ENCODE peak calls at places on chromosomes 3 and 15, in five cellular contexts. One of them, this sample, is unnamed.

GRCh38 chr3:84538597-84538996 is 420.2 kb upstream of the CADM2 start:
- DNase-seq in ovary: no peak
- DNase-seq in GM23338: no peak
- DNase-seq in Peyer's patch: no peak
- DNase-seq in fibroblast of mammary gland: no peak
- DNase-seq in this sample: no peak

GRCh38 chr15:69451951-69452701 is 492 bp upstream of the RPLP1 start:
- DNase-seq in ovary: no peak
- DNase-seq in GM23338: peak
- DNase-seq in Peyer's patch: no peak
- DNase-seq in fibroblast of mammary gland: peak
- DNase-seq in this sample: peak

GRCh38 chr3:126911162-126912026 is 71.5 kb upstream of the PLXNA1 start:
- DNase-seq in ovary: no peak
- DNase-seq in GM23338: no peak
- DNase-seq in Peyer's patch: no peak
- DNase-seq in fibroblast of mammary gland: peak
- DNase-seq in this sample: peak

GRCh38 chr3:77254967-77255831 is 215.3 kb downstream of the ROBO2 start:
- DNase-seq in ovary: peak
- DNase-seq in GM23338: peak
- DNase-seq in Peyer's patch: no peak
- DNase-seq in fibroblast of mammary gland: peak
- DNase-seq in this sample: peak

GRCh38 chr3:160618878-160619277 is 53.5 kb upstream of the KPNA4 start:
- DNase-seq in ovary: no peak
- DNase-seq in GM23338: no peak
- DNase-seq in Peyer's patch: no peak
- DNase-seq in fibroblast of mammary gland: no peak
- DNase-seq in this sample: no peak

GRCh38 chr3:194069421-194070219 is 66.3 kb upstream of the HES1 start:
- DNase-seq in ovary: no peak
- DNase-seq in GM23338: no peak
- DNase-seq in Peyer's patch: no peak
- DNase-seq in fibroblast of mammary gland: peak
- DNase-seq in this sample: peak

GRCh38 chr3:62876064-62876463 is 848 bp upstream of the CADPS start:
- DNase-seq in ovary: peak
- DNase-seq in GM23338: peak
- DNase-seq in Peyer's patch: peak
- DNase-seq in fibroblast of mammary gland: peak
- DNase-seq in this sample: peak

GRCh38 chr15:78260489-78260888 is 3.9 kb upstream of the DNAJA4 start:
- DNase-seq in ovary: no peak
- DNase-seq in GM23338: no peak
- DNase-seq in Peyer's patch: no peak
- DNase-seq in fibroblast of mammary gland: no peak
- DNase-seq in this sample: no peak

GRCh38 chr15:62737551-62737950 is 305.0 kb upstream of the TPM1 start:
- DNase-seq in ovary: no peak
- DNase-seq in GM23338: no peak
- DNase-seq in Peyer's patch: no peak
- DNase-seq in fibroblast of mammary gland: no peak
- DNase-seq in this sample: no peak

GRCh38 chr3:188241072-188241471 is 87.1 kb downstream of the LPP start:
- DNase-seq in ovary: no peak
- DNase-seq in GM23338: no peak
- DNase-seq in Peyer's patch: no peak
- DNase-seq in fibroblast of mammary gland: peak
- DNase-seq in this sample: peak

GRCh38 chr3:100020876-100021644 is 93.2 kb downstream of the FILIP1L start:
- DNase-seq in ovary: peak
- DNase-seq in GM23338: no peak
- DNase-seq in Peyer's patch: no peak
- DNase-seq in fibroblast of mammary gland: no peak
- DNase-seq in this sample: no peak

GRCh38 chr3:38556640-38557358 is 60.7 kb downstream of the EXOG start:
- DNase-seq in ovary: no peak
- DNase-seq in GM23338: no peak
- DNase-seq in Peyer's patch: no peak
- DNase-seq in fibroblast of mammary gland: no peak
- DNase-seq in this sample: no peak

GRCh38 chr3:151175952-151176351 is 27.1 kb downstream of the GPR171 start:
- DNase-seq in ovary: no peak
- DNase-seq in GM23338: no peak
- DNase-seq in Peyer's patch: no peak
- DNase-seq in fibroblast of mammary gland: no peak
- DNase-seq in this sample: no peak

GRCh38 chr3:176951144-176951543 is 246.1 kb downstream of the TBL1XR1 start:
- DNase-seq in ovary: no peak
- DNase-seq in GM23338: no peak
- DNase-seq in Peyer's patch: no peak
- DNase-seq in fibroblast of mammary gland: no peak
- DNase-seq in this sample: no peak

GRCh38 chr3:119310052-119310451 is 15.9 kb downstream of the ARHGAP31 start:
- DNase-seq in ovary: no peak
- DNase-seq in GM23338: peak
- DNase-seq in Peyer's patch: no peak
- DNase-seq in fibroblast of mammary gland: peak
- DNase-seq in this sample: peak

GRCh38 chr3:190131329-190131728 is 10.6 kb upstream of the P3H2 start:
- DNase-seq in ovary: no peak
- DNase-seq in GM23338: no peak
- DNase-seq in Peyer's patch: no peak
- DNase-seq in fibroblast of mammary gland: peak
- DNase-seq in this sample: peak

GRCh38 chr3:23272820-23273219 is 69.7 kb downstream of the UBE2E2 start:
- DNase-seq in ovary: no peak
- DNase-seq in GM23338: no peak
- DNase-seq in Peyer's patch: no peak
- DNase-seq in fibroblast of mammary gland: no peak
- DNase-seq in this sample: no peak

GRCh38 chr3:23271876-23272741 is 69.0 kb downstream of the UBE2E2 start:
- DNase-seq in ovary: no peak
- DNase-seq in GM23338: no peak
- DNase-seq in Peyer's patch: no peak
- DNase-seq in fibroblast of mammary gland: peak
- DNase-seq in this sample: peak

GRCh38 chr3:23275814-23276213 is 72.7 kb downstream of the UBE2E2 start:
- DNase-seq in ovary: no peak
- DNase-seq in GM23338: no peak
- DNase-seq in Peyer's patch: no peak
- DNase-seq in fibroblast of mammary gland: no peak
- DNase-seq in this sample: no peak

GRCh38 chr3:23275061-23275460 is 71.9 kb downstream of the UBE2E2 start:
- DNase-seq in ovary: no peak
- DNase-seq in GM23338: no peak
- DNase-seq in Peyer's patch: no peak
- DNase-seq in fibroblast of mammary gland: no peak
- DNase-seq in this sample: no peak

DNA sequence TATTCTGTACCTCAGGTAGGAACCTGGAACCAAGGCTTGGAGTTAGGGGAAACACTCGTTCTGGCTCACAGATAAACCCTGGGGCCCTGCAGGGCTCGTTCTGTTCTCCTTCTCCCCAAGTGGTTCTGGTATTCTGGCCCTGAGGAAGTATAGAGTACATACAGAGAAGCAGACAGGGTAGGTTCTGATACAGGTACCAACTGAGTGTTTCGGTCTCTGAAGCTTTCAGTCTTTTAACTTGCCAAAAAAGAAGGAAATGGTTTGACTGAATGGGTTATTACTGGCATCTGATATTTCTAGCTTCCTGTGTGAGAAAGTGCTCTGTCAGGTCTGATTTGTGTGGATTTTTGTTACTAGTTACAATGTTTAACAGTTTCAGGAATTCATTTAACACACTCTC is 67.3 kb downstream of the UBE2E2 start:
- DNase-seq in ovary: no peak
- DNase-seq in GM23338: no peak
- DNase-seq in Peyer's patch: no peak
- DNase-seq in fibroblast of mammary gland: no peak
- DNase-seq in this sample: no peak
- H3K4me3 ChIP-seq in ovary: no peak
- H3K4me3 ChIP-seq in GM23338: no peak
- H3K4me3 ChIP-seq in Peyer's patch: no peak
- H3K4me3 ChIP-seq in fibroblast of mammary gland: no peak
- H3K4me3 ChIP-seq in this sample: no peak

DNA sequence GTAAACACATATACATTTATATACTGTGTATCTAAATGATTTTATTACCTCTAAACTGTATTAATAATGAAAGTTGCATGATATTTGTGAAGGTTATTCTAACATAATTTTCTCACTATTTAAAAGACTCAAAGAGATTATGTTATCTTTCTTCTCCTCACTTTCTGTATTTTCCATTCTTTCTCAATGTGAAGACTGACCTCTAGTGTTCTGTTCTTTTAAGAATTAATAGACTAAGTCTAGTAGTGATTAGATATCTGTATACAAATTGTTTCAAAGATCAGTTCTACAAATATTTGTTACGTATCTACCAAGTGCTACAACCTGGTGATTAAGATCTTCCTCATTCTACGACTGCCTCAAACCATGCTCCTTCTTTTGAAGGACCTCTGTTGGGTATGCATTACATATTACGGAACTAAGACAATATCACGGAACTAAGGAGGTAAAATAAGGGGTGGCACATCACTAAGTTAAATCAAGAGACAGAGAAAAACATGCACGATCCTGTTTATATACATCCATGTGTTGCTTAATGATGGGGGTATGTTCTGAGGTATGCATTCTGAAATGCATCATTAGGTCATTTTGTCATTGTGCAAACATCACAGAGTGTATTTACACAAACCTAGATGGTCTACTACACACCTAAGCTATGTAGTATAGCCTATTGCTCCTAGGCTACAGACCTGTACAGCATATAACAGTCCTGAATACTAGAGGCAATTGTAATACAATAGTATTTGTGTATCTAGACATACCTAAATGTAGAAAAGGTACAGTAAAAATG is 161.5 kb upstream of the KBTBD8 start:
- DNase-seq in ovary: no peak
- DNase-seq in GM23338: peak
- DNase-seq in Peyer's patch: no peak
- DNase-seq in fibroblast of mammary gland: peak
- DNase-seq in this sample: no peak
- TF ChIP-seq CTCF in ovary: no peak
- TF ChIP-seq CTCF in GM23338: peak
- TF ChIP-seq CTCF in Peyer's patch: no peak
- TF ChIP-seq CTCF in fibroblast of mammary gland: no peak
- TF ChIP-seq CTCF in this sample: peak

GRCh38 chr3:57076422-57076951 is 16.0 kb downstream of the SPATA12 start:
- DNase-seq in ovary: no peak
- DNase-seq in GM23338: no peak
- DNase-seq in Peyer's patch: no peak
- DNase-seq in fibroblast of mammary gland: no peak
- DNase-seq in this sample: no peak

GRCh38 chr3:57079221-57079831 is 18.9 kb downstream of the SPATA12 start:
- DNase-seq in ovary: peak
- DNase-seq in GM23338: peak
- DNase-seq in Peyer's patch: peak
- DNase-seq in fibroblast of mammary gland: no peak
- DNase-seq in this sample: no peak

GRCh38 chr3:57078366-57079220 is 18.1 kb downstream of the SPATA12 start:
- DNase-seq in ovary: peak
- DNase-seq in GM23338: peak
- DNase-seq in Peyer's patch: peak
- DNase-seq in fibroblast of mammary gland: peak
- DNase-seq in this sample: peak

GRCh38 chr3:57080171-57080570 is 19.7 kb downstream of the SPATA12 start:
- DNase-seq in ovary: no peak
- DNase-seq in GM23338: peak
- DNase-seq in Peyer's patch: no peak
- DNase-seq in fibroblast of mammary gland: no peak
- DNase-seq in this sample: no peak

GRCh38 chr3:57077630-57078365 is 17.3 kb downstream of the SPATA12 start:
- DNase-seq in ovary: no peak
- DNase-seq in GM23338: no peak
- DNase-seq in Peyer's patch: no peak
- DNase-seq in fibroblast of mammary gland: no peak
- DNase-seq in this sample: no peak
- H3K4me3 ChIP-seq in ovary: peak
- H3K4me3 ChIP-seq in GM23338: peak
- H3K4me3 ChIP-seq in Peyer's patch: peak
- H3K4me3 ChIP-seq in fibroblast of mammary gland: peak
- H3K4me3 ChIP-seq in this sample: peak

DNA sequence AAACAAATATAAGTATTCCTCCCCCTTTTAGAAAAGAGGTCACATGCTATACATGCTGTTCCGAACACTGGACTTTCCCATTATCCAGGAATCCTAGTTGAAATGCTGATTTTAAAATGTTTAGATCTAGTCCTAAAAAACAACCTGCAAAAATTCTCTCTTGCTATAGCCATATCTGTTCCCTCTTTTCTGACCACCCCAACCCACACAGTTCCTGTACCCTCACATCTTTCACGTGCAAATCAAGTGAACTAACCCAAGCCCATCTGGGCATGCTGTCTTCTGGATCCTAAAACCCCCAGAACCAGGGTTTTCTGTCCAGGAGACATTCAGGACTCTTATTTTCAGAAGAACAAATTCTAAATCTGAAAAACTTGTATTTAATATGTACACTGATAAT is 67.4 kb downstream of the RAD18 start:
- DNase-seq in ovary: no peak
- DNase-seq in GM23338: no peak
- DNase-seq in Peyer's patch: no peak
- DNase-seq in fibroblast of mammary gland: no peak
- DNase-seq in this sample: no peak
- TF ChIP-seq CTCF in ovary: no peak
- TF ChIP-seq CTCF in GM23338: no peak
- TF ChIP-seq CTCF in Peyer's patch: no peak
- TF ChIP-seq CTCF in fibroblast of mammary gland: no peak
- TF ChIP-seq CTCF in this sample: no peak

DNA sequence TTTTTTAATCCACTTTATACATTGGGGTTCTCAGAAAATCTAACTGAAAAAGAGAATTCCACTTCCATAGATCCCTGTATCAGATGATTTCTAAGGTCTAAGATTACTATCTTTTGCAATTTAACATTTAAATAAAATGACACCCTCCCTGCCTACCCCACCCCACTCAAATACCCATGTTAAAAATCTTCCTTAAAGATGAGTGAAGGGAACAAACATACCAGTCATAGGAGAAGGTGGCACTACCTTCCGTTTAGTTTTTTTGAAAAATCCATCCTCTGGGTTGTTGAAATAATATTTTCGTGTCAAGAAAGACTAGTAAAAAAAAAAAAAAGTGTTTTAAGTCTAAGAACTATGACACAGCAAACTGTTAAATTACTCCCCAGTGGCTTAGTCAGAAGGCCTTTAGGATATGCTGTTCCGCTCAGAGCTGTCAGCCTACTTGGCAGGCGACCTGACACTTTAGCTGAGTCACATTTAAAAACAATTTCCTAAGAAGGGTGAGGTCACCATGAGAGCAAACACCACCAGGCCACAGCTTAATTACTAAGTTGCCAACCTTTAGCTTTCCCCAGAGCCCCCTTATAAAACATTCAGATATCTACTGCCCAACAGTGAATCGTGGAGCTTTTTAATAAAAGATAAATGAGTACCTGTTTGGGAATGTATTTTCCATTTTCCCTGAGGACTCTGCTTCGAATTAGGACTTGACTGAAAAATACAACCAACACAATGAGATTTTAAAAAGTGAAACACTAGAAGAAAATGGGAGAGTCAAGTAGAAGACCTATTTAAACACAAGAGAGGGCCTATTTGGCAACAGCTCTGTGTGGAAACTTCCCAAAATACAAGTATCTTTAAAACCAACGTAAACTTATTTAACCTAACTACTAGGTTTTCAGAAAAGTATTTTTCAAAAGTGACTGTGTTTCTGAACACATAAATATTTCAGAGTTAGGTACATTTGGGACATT is 9.6 kb downstream of the EMC3 start:
- DNase-seq in ovary: peak
- DNase-seq in GM23338: no peak
- DNase-seq in Peyer's patch: no peak
- DNase-seq in fibroblast of mammary gland: peak
- DNase-seq in this sample: peak
- H3K4me3 ChIP-seq in ovary: no peak
- H3K4me3 ChIP-seq in GM23338: no peak
- H3K4me3 ChIP-seq in Peyer's patch: no peak
- H3K4me3 ChIP-seq in fibroblast of mammary gland: no peak
- H3K4me3 ChIP-seq in this sample: no peak